ENCODE peak calls at places on chromosome 20, in five cellular contexts. V, B, Q, L and R are unnamed samples.

GRCh38 chr20:18258126-18258860 is 30.0 kb upstream of the ZNF133 start:
- DNase-seq in V (no peak), B (no peak), Q (no peak), L (no peak), R (no peak)

GRCh38 chr20:60512436-60512835 is 554.2 kb downstream of the CDH26 start:
- DNase-seq in V (peak; percentile 63), B (peak; percentile 31), Q (no peak), L (peak; percentile 29), R (peak; percentile 39)

GRCh38 chr20:54123587-54124180 is 50.1 kb downstream of the CYP24A1 start:
- DNase-seq in V (peak; percentile 93), B (no peak), Q (peak; percentile 91), L (peak; percentile 79), R (peak; percentile 91)

GRCh38 chr20:39624316-39624715 is 662.2 kb downstream of the DHX35 start:
- DNase-seq in V (no peak), B (no peak), Q (no peak), L (no peak), R (no peak)

GRCh38 chr20:46665602-46666001 is 14.3 kb upstream of the SLC13A3 start:
- DNase-seq in V (no peak), B (no peak), Q (no peak), L (no peak), R (no peak)

GRCh38 chr20:5689451-5689850 is 60.8 kb upstream of the SHLD1 start:
- DNase-seq in V (no peak), B (no peak), Q (no peak), L (no peak), R (no peak)

GRCh38 chr20:19735446-19735845 is 22.6 kb upstream of the RIN2 start:
- DNase-seq in V (peak; percentile 73), B (no peak), Q (peak; percentile 90), L (no peak), R (peak; percentile 48)

GRCh38 chr20:4932061-4932460 is 69.2 kb downstream of the SLC23A2 start:
- DNase-seq in V (peak; percentile 55), B (no peak), Q (no peak), L (no peak), R (no peak)

GRCh38 chr20:64237316-64237715 is 18.2 kb upstream of the PCMTD2 start:
- DNase-seq in V (no peak), B (no peak), Q (no peak), L (no peak), R (no peak)

GRCh38 chr20:56995157-56995556 is 271.3 kb downstream of the BMP7 start:
- DNase-seq in V (no peak), B (no peak), Q (no peak), L (no peak), R (no peak)

GRCh38 chr20:25136643-25137559 is 55.0 kb upstream of the VSX1 start:
- DNase-seq in V (peak; percentile 87), B (no peak), Q (peak; percentile 69), L (no peak), R (no peak)

GRCh38 chr20:36881888-36882287 is 6.0 kb downstream of the TLDC2 start:
- DNase-seq in V (no peak), B (no peak), Q (no peak), L (no peak), R (no peak)

GRCh38 chr20:32004963-32005362 is 5.3 kb upstream of the CCM2L start:
- DNase-seq in V (peak; percentile 36), B (no peak), Q (peak; percentile 35), L (no peak), R (no peak)

GRCh38 chr20:25282034-25282781 is 34.3 kb downstream of the PYGB start:
- DNase-seq in V (no peak), B (no peak), Q (no peak), L (no peak), R (no peak)

GRCh38 chr20:50568549-50568942 is 58.4 kb downstream of the PTPN1 start:
- DNase-seq in V (no peak), B (no peak), Q (no peak), L (no peak), R (peak; percentile 15)

GRCh38 chr20:50563133-50563944 is 53.2 kb downstream of the PTPN1 start:
- DNase-seq in V (no peak), B (no peak), Q (no peak), L (no peak), R (no peak)

GRCh38 chr20:50562262-50562701 is 52.1 kb downstream of the PTPN1 start:
- DNase-seq in V (no peak), B (no peak), Q (no peak), L (no peak), R (no peak)

GRCh38 chr20:50567860-50568548 is 57.8 kb downstream of the PTPN1 start:
- DNase-seq in V (no peak), B (no peak), Q (no peak), L (no peak), R (peak; percentile 25)

DNA sequence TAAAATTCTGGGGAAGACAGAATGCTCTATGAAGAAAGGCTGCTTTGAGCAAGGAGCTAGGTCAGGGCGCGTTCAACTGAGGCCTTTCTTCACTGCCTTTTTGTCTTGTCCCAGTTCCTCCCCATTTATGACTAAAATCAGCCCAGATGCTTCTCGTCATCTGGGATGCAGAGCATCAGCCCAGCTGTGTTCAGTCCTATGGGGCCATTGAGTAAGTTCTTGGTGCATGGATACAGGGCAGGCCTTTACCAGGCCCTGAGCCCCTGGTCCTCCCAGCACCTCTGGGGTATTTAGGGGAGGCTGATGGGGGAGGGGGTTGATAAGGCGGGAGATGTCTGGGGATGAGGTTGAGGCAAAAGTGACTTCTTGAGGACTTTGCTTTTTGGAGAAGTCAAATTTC is 55.7 kb downstream of the PTPN1 start:
- DNase-seq in V (no peak), B (no peak), Q (no peak), L (no peak), R (no peak)
- H3K27ac ChIP-seq in V (no peak overlapping the region), B (no peak overlapping the region), Q (no peak overlapping the region), L (no peak overlapping the region), R (no peak overlapping the region)

DNA sequence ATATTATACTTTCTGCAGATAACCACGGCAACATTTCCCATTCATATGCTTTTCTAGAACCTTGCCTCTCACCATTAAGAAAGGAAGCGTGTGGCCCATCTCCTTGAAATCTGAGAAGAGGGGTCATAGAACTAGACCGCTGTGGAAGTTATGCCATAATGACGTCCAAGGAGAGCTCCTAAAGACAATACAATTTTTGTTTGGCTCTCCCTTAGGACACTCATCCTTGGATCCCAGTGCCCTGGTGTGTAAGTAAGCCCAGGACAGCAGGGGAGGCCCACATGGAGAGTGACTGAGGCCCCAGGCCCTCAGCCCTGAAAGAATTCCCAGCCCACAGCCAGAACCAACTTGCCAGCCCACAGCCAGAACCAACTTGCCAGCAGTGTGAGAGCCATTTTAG is 379.6 kb downstream of the FOXA2 start:
- DNase-seq in V (no peak), B (no peak), Q (no peak), L (no peak), R (no peak)
- H4K91ac ChIP-seq in V (no peak overlapping the region), B (no peak overlapping the region), Q (no peak overlapping the region), L (no peak overlapping the region), R (no peak overlapping the region)

DNA sequence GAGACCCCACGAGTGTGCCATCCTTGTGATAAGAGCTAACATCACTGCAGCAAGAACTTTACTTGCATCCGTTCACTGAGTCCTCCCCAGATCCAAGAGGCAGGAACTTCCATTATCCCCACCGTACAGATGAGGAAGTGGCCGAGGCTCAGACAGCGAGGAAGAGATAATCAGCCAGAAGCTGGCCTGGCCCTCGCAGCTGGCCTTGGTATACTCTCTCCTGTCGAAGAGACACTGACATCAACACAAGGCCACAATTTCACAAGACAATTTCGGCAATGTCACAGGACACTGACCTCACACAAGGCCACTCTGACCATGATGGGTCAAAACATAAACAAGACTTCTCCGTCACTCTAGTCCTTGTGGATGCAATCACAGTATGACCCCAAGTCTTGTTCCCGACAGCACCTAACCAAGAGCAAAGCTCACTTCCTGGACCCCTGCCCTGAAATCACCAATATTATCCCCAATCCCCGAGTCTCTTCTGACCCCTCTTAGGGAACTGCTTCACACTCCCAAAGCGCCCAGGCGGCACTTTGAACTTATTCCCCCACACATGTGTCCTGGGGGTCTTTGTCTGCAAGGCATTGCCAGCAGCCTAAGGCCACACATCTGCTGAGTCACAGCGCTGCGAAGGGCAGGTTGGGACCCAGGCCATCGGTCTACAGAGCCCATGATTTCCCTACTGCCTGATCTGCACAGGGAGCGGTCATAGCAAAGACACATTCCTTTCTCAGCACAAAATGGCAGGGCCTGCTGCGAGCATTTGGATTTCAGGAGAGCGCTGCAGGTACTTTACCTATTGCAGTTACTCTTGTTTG is 14.8 kb upstream of the VAPB start:
- DNase-seq in V (no peak), B (no peak), Q (no peak), L (no peak), R (peak; percentile 57)
- H2BK15ac ChIP-seq in V (no peak overlapping the region), B (peak overlapping the region; percentile 33), Q (no peak overlapping the region), L (peak overlapping the region; percentile 97), R (no peak overlapping the region)

GRCh38 chr20:44411020-44411756 is 55.7 kb downstream of the HNF4A start:
- DNase-seq in V (no peak), B (no peak), Q (no peak), L (no peak), R (no peak)
- H3K27ac ChIP-seq in V (no peak overlapping the region), B (no peak overlapping the region), Q (no peak overlapping the region), L (no peak overlapping the region), R (no peak overlapping the region)

GRCh38 chr20:38169636-38170035 is 4.6 kb upstream of the TGM2 start:
- DNase-seq in V (no peak), B (no peak), Q (no peak), L (no peak), R (no peak)

GRCh38 chr20:38171301-38172010 is 6.4 kb upstream of the TGM2 start:
- DNase-seq in V (peak; percentile 59), B (no peak), Q (peak; percentile 94), L (no peak), R (no peak)

GRCh38 chr20:38170219-38170902 is 5.3 kb upstream of the TGM2 start:
- DNase-seq in V (peak; percentile 64), B (no peak), Q (no peak), L (no peak), R (no peak)

GRCh38 chr20:38172344-38172743 is 7.3 kb upstream of the TGM2 start:
- DNase-seq in V (peak; percentile 59), B (no peak), Q (peak; percentile 86), L (no peak), R (no peak)

GRCh38 chr20:38170914-38171300 is 5.8 kb upstream of the TGM2 start:
- DNase-seq in V (no peak), B (no peak), Q (peak; percentile 87), L (no peak), R (no peak)
- H4K91ac ChIP-seq in V (peak overlapping the region; percentile 87), B (no peak overlapping the region), Q (no peak overlapping the region), L (no peak overlapping the region), R (no peak overlapping the region)

GRCh38 chr20:45345104-45345936 is 2.9 kb downstream of the SDC4 start:
- DNase-seq in V (no peak), B (no peak), Q (no peak), L (no peak), R (no peak)
- H2BK15ac ChIP-seq in V (peak overlapping the region; percentile 32), B (no peak overlapping the region), Q (peak overlapping the region; percentile 54), L (no peak overlapping the region), R (no peak overlapping the region)